ENCODE peak calls at places on chromosome 21, in seven cellular contexts. One of them, this sample, is unnamed.

GRCh38 chr21:42221581-42222345 is 2.8 kb downstream of the ABCG1 start:
- DNase-seq in substantia nigra: no peak
- DNase-seq in mesothelial cell of epicardium: no peak
- DNase-seq in T-helper 2 cell: no peak
- DNase-seq in astrocyte of the spinal cord: peak; percentile 27
- DNase-seq in stimulated activated CD4-positive, alpha-beta T cell treated with anti-CD3 and anti-CD28 coated beads, Interleukin-15, amount 100 ng/mL, for 24 hours: no peak
- DNase-seq in GM12891: no peak
- DNase-seq in this sample: no peak

GRCh38 chr21:45104560-45104959 is 30.2 kb downstream of the ADARB1 start:
- DNase-seq in astrocyte of the spinal cord: no peak
- DNase-seq in T-helper 2 cell: no peak
- DNase-seq in stimulated activated CD4-positive, alpha-beta T cell treated with anti-CD3 and anti-CD28 coated beads, Interleukin-15, amount 100 ng/mL, for 24 hours: peak; percentile 42
- DNase-seq in GM12891: no peak
- DNase-seq in substantia nigra: no peak
- DNase-seq in mesothelial cell of epicardium: no peak
- DNase-seq in this sample: no peak

GRCh38 chr21:33230518-33231324 is 983 bp downstream of the IFNAR2 start:
- DNase-seq in substantia nigra: peak; percentile 17
- DNase-seq in stimulated activated CD4-positive, alpha-beta T cell treated with anti-CD3 and anti-CD28 coated beads, Interleukin-15, amount 100 ng/mL, for 24 hours: peak; percentile 47
- DNase-seq in GM12891: peak; percentile 37
- DNase-seq in mesothelial cell of epicardium: peak; percentile 51
- DNase-seq in astrocyte of the spinal cord: peak; percentile 50
- DNase-seq in T-helper 2 cell: peak; percentile 46
- DNase-seq in this sample: no peak

GRCh38 chr21:41993744-41994143 is 16.4 kb downstream of the ZBTB21 start:
- DNase-seq in stimulated activated CD4-positive, alpha-beta T cell treated with anti-CD3 and anti-CD28 coated beads, Interleukin-15, amount 100 ng/mL, for 24 hours: no peak
- DNase-seq in mesothelial cell of epicardium: no peak
- DNase-seq in astrocyte of the spinal cord: peak; percentile 76
- DNase-seq in substantia nigra: no peak
- DNase-seq in T-helper 2 cell: no peak
- DNase-seq in GM12891: no peak
- DNase-seq in this sample: no peak

GRCh38 chr21:16968436-16968835 is 544.4 kb upstream of the CXADR start:
- DNase-seq in substantia nigra: no peak
- DNase-seq in stimulated activated CD4-positive, alpha-beta T cell treated with anti-CD3 and anti-CD28 coated beads, Interleukin-15, amount 100 ng/mL, for 24 hours: no peak
- DNase-seq in GM12891: no peak
- DNase-seq in T-helper 2 cell: no peak
- DNase-seq in mesothelial cell of epicardium: no peak
- DNase-seq in astrocyte of the spinal cord: no peak
- DNase-seq in this sample: no peak

GRCh38 chr21:37266515-37267221 is 466 bp downstream of the VPS26C start:
- DNase-seq in T-helper 2 cell: no peak
- DNase-seq in GM12891: no peak
- DNase-seq in stimulated activated CD4-positive, alpha-beta T cell treated with anti-CD3 and anti-CD28 coated beads, Interleukin-15, amount 100 ng/mL, for 24 hours: no peak
- DNase-seq in substantia nigra: no peak
- DNase-seq in astrocyte of the spinal cord: peak; percentile 36
- DNase-seq in mesothelial cell of epicardium: peak; percentile 67
- DNase-seq in this sample: no peak

GRCh38 chr21:41868062-41868710 is 11.0 kb downstream of the PRDM15 start:
- DNase-seq in mesothelial cell of epicardium: no peak
- DNase-seq in stimulated activated CD4-positive, alpha-beta T cell treated with anti-CD3 and anti-CD28 coated beads, Interleukin-15, amount 100 ng/mL, for 24 hours: no peak
- DNase-seq in substantia nigra: no peak
- DNase-seq in astrocyte of the spinal cord: peak; percentile 20
- DNase-seq in GM12891: no peak
- DNase-seq in T-helper 2 cell: no peak
- DNase-seq in this sample: no peak

GRCh38 chr21:20443558-20444155 is 554.6 kb upstream of the NCAM2 start:
- DNase-seq in T-helper 2 cell: no peak
- DNase-seq in astrocyte of the spinal cord: no peak
- DNase-seq in substantia nigra: no peak
- DNase-seq in stimulated activated CD4-positive, alpha-beta T cell treated with anti-CD3 and anti-CD28 coated beads, Interleukin-15, amount 100 ng/mL, for 24 hours: no peak
- DNase-seq in GM12891: no peak
- DNase-seq in mesothelial cell of epicardium: no peak
- DNase-seq in this sample: no peak

GRCh38 chr21:35840949-35841348 is 219.4 kb downstream of the SETD4 start:
- DNase-seq in substantia nigra: no peak
- DNase-seq in T-helper 2 cell: no peak
- DNase-seq in GM12891: no peak
- DNase-seq in astrocyte of the spinal cord: no peak
- DNase-seq in mesothelial cell of epicardium: no peak
- DNase-seq in stimulated activated CD4-positive, alpha-beta T cell treated with anti-CD3 and anti-CD28 coated beads, Interleukin-15, amount 100 ng/mL, for 24 hours: no peak
- DNase-seq in this sample: no peak

GRCh38 chr21:41559658-41560599 is 52.0 kb upstream of the TMPRSS2 start:
- DNase-seq in T-helper 2 cell: no peak
- DNase-seq in GM12891: no peak
- DNase-seq in mesothelial cell of epicardium: no peak
- DNase-seq in stimulated activated CD4-positive, alpha-beta T cell treated with anti-CD3 and anti-CD28 coated beads, Interleukin-15, amount 100 ng/mL, for 24 hours: no peak
- DNase-seq in substantia nigra: no peak
- DNase-seq in astrocyte of the spinal cord: peak; percentile 26
- DNase-seq in this sample: no peak

GRCh38 chr21:44712203-44713028 is 1.0 kb upstream of the TSPEAR start:
- DNase-seq in astrocyte of the spinal cord: no peak
- DNase-seq in mesothelial cell of epicardium: peak; percentile 37
- DNase-seq in T-helper 2 cell: no peak
- DNase-seq in GM12891: no peak
- DNase-seq in stimulated activated CD4-positive, alpha-beta T cell treated with anti-CD3 and anti-CD28 coated beads, Interleukin-15, amount 100 ng/mL, for 24 hours: no peak
- DNase-seq in substantia nigra: no peak
- DNase-seq in this sample: no peak

GRCh38 chr21:38567577-38568360 is 69.5 kb upstream of the ERG start:
- DNase-seq in astrocyte of the spinal cord: peak; percentile 50
- DNase-seq in GM12891: no peak
- DNase-seq in stimulated activated CD4-positive, alpha-beta T cell treated with anti-CD3 and anti-CD28 coated beads, Interleukin-15, amount 100 ng/mL, for 24 hours: no peak
- DNase-seq in mesothelial cell of epicardium: no peak
- DNase-seq in substantia nigra: no peak
- DNase-seq in T-helper 2 cell: no peak
- DNase-seq in this sample: no peak

GRCh38 chr21:28540514-28540913 is 452.2 kb downstream of the LTN1 start:
- DNase-seq in GM12891: no peak
- DNase-seq in astrocyte of the spinal cord: peak; percentile 67
- DNase-seq in stimulated activated CD4-positive, alpha-beta T cell treated with anti-CD3 and anti-CD28 coated beads, Interleukin-15, amount 100 ng/mL, for 24 hours: no peak
- DNase-seq in substantia nigra: no peak
- DNase-seq in mesothelial cell of epicardium: no peak
- DNase-seq in T-helper 2 cell: no peak
- DNase-seq in this sample: no peak

GRCh38 chr21:31326478-31327247 is 17.4 kb downstream of the TIAM1 start:
- DNase-seq in mesothelial cell of epicardium: no peak
- DNase-seq in astrocyte of the spinal cord: no peak
- DNase-seq in substantia nigra: no peak
- DNase-seq in GM12891: peak; percentile 41
- DNase-seq in stimulated activated CD4-positive, alpha-beta T cell treated with anti-CD3 and anti-CD28 coated beads, Interleukin-15, amount 100 ng/mL, for 24 hours: peak; percentile 76
- DNase-seq in T-helper 2 cell: no peak
- DNase-seq in this sample: no peak

GRCh38 chr21:44871576-44872265 is 1.8 kb downstream of the PTTG1IP start:
- DNase-seq in substantia nigra: no peak
- DNase-seq in GM12891: no peak
- DNase-seq in mesothelial cell of epicardium: no peak
- DNase-seq in astrocyte of the spinal cord: peak; percentile 66
- DNase-seq in T-helper 2 cell: no peak
- DNase-seq in stimulated activated CD4-positive, alpha-beta T cell treated with anti-CD3 and anti-CD28 coated beads, Interleukin-15, amount 100 ng/mL, for 24 hours: peak; percentile 42
- DNase-seq in this sample: no peak

GRCh38 chr21:41359289-41359688 is 2.5 kb upstream of the MX2 start:
- DNase-seq in stimulated activated CD4-positive, alpha-beta T cell treated with anti-CD3 and anti-CD28 coated beads, Interleukin-15, amount 100 ng/mL, for 24 hours: no peak
- DNase-seq in GM12891: no peak
- DNase-seq in substantia nigra: no peak
- DNase-seq in mesothelial cell of epicardium: peak; percentile 29
- DNase-seq in T-helper 2 cell: no peak
- DNase-seq in astrocyte of the spinal cord: no peak
- DNase-seq in this sample: no peak

GRCh38 chr21:29002442-29003144 is 9.9 kb upstream of the LTN1 start:
- DNase-seq in stimulated activated CD4-positive, alpha-beta T cell treated with anti-CD3 and anti-CD28 coated beads, Interleukin-15, amount 100 ng/mL, for 24 hours: peak; percentile 95
- DNase-seq in astrocyte of the spinal cord: peak; percentile 97
- DNase-seq in substantia nigra: peak; percentile 85
- DNase-seq in mesothelial cell of epicardium: peak; percentile 92
- DNase-seq in T-helper 2 cell: peak; percentile 93
- DNase-seq in GM12891: peak; percentile 84
- DNase-seq in this sample: peak; percentile 73

GRCh38 chr21:24367936-24368335 is 1239.3 kb downstream of the MRPL39 start:
- DNase-seq in astrocyte of the spinal cord: peak; percentile 17
- DNase-seq in substantia nigra: no peak
- DNase-seq in stimulated activated CD4-positive, alpha-beta T cell treated with anti-CD3 and anti-CD28 coated beads, Interleukin-15, amount 100 ng/mL, for 24 hours: no peak
- DNase-seq in T-helper 2 cell: no peak
- DNase-seq in mesothelial cell of epicardium: no peak
- DNase-seq in GM12891: no peak
- DNase-seq in this sample: no peak

GRCh38 chr21:38804617-38805281 is 980 bp upstream of the ETS2 start:
- DNase-seq in substantia nigra: no peak
- DNase-seq in mesothelial cell of epicardium: no peak
- DNase-seq in astrocyte of the spinal cord: peak; percentile 61
- DNase-seq in stimulated activated CD4-positive, alpha-beta T cell treated with anti-CD3 and anti-CD28 coated beads, Interleukin-15, amount 100 ng/mL, for 24 hours: peak; percentile 69
- DNase-seq in T-helper 2 cell: no peak
- DNase-seq in GM12891: no peak
- DNase-seq in this sample: no peak

GRCh38 chr21:17083084-17083483 is 429.8 kb upstream of the CXADR start:
- DNase-seq in mesothelial cell of epicardium: no peak
- DNase-seq in T-helper 2 cell: no peak
- DNase-seq in stimulated activated CD4-positive, alpha-beta T cell treated with anti-CD3 and anti-CD28 coated beads, Interleukin-15, amount 100 ng/mL, for 24 hours: no peak
- DNase-seq in astrocyte of the spinal cord: no peak
- DNase-seq in substantia nigra: no peak
- DNase-seq in GM12891: no peak
- DNase-seq in this sample: no peak

GRCh38 chr21:31351438-31351837 is 7.4 kb upstream of the TIAM1 start:
- DNase-seq in T-helper 2 cell: no peak
- DNase-seq in stimulated activated CD4-positive, alpha-beta T cell treated with anti-CD3 and anti-CD28 coated beads, Interleukin-15, amount 100 ng/mL, for 24 hours: no peak
- DNase-seq in astrocyte of the spinal cord: peak; percentile 58
- DNase-seq in mesothelial cell of epicardium: no peak
- DNase-seq in substantia nigra: no peak
- DNase-seq in GM12891: no peak
- DNase-seq in this sample: no peak

GRCh38 chr21:44790401-44790800 is 11.2 kb downstream of the UBE2G2 start:
- DNase-seq in substantia nigra: no peak
- DNase-seq in astrocyte of the spinal cord: no peak
- DNase-seq in GM12891: no peak
- DNase-seq in stimulated activated CD4-positive, alpha-beta T cell treated with anti-CD3 and anti-CD28 coated beads, Interleukin-15, amount 100 ng/mL, for 24 hours: no peak
- DNase-seq in T-helper 2 cell: no peak
- DNase-seq in mesothelial cell of epicardium: no peak
- DNase-seq in this sample: no peak

GRCh38 chr21:45935628-45936027 is 45.9 kb upstream of the COL6A1 start:
- DNase-seq in mesothelial cell of epicardium: no peak
- DNase-seq in substantia nigra: no peak
- DNase-seq in stimulated activated CD4-positive, alpha-beta T cell treated with anti-CD3 and anti-CD28 coated beads, Interleukin-15, amount 100 ng/mL, for 24 hours: no peak
- DNase-seq in astrocyte of the spinal cord: peak; percentile 53
- DNase-seq in GM12891: no peak
- DNase-seq in T-helper 2 cell: no peak
- DNase-seq in this sample: no peak

GRCh38 chr21:25862112-25862511 is 127.3 kb downstream of the GABPA start:
- DNase-seq in T-helper 2 cell: no peak
- DNase-seq in GM12891: no peak
- DNase-seq in stimulated activated CD4-positive, alpha-beta T cell treated with anti-CD3 and anti-CD28 coated beads, Interleukin-15, amount 100 ng/mL, for 24 hours: no peak
- DNase-seq in substantia nigra: no peak
- DNase-seq in mesothelial cell of epicardium: no peak
- DNase-seq in astrocyte of the spinal cord: no peak
- DNase-seq in this sample: no peak

GRCh38 chr21:21158376-21158918 is 160.2 kb downstream of the NCAM2 start:
- DNase-seq in stimulated activated CD4-positive, alpha-beta T cell treated with anti-CD3 and anti-CD28 coated beads, Interleukin-15, amount 100 ng/mL, for 24 hours: no peak
- DNase-seq in substantia nigra: no peak
- DNase-seq in GM12891: no peak
- DNase-seq in T-helper 2 cell: no peak
- DNase-seq in mesothelial cell of epicardium: no peak
- DNase-seq in astrocyte of the spinal cord: no peak
- DNase-seq in this sample: no peak

GRCh38 chr21:16309250-16309971 is 579.6 kb downstream of the USP25 start:
- DNase-seq in stimulated activated CD4-positive, alpha-beta T cell treated with anti-CD3 and anti-CD28 coated beads, Interleukin-15, amount 100 ng/mL, for 24 hours: no peak
- DNase-seq in T-helper 2 cell: no peak
- DNase-seq in mesothelial cell of epicardium: no peak
- DNase-seq in substantia nigra: no peak
- DNase-seq in astrocyte of the spinal cord: peak; percentile 80
- DNase-seq in GM12891: no peak
- DNase-seq in this sample: no peak

GRCh38 chr21:40714516-40714915 is 132.4 kb downstream of the DSCAM start:
- DNase-seq in T-helper 2 cell: no peak
- DNase-seq in GM12891: no peak
- DNase-seq in stimulated activated CD4-positive, alpha-beta T cell treated with anti-CD3 and anti-CD28 coated beads, Interleukin-15, amount 100 ng/mL, for 24 hours: no peak
- DNase-seq in substantia nigra: no peak
- DNase-seq in mesothelial cell of epicardium: no peak
- DNase-seq in astrocyte of the spinal cord: no peak
- DNase-seq in this sample: no peak

This sample was measured in SK-N-MC.